ENCODE peak calls at places on chromosome 5, in nine cellular contexts. N, I, J, B, P, Y, E, O and H are unnamed samples.

GRCh38 chr5:103511554-103511885 is 51.1 kb downstream of the NUDT12 start:
- DNase-seq in N (no peak), I (no peak), J (no peak), B (no peak), P (peak), Y (no peak), E (no peak), O (no peak), H (no peak)

GRCh38 chr5:78291687-78292086 is 2.8 kb downstream of the AP3B1 start:
- DNase-seq in N (no peak), I (no peak), J (no peak), B (no peak), P (no peak), Y (no peak), E (no peak), O (no peak), H (no peak)

GRCh38 chr5:127849436-127849835 is 146.2 kb downstream of the CCDC192 start:
- DNase-seq in N (no peak), I (no peak), J (no peak), B (no peak), P (no peak), Y (no peak), E (no peak), O (no peak), H (no peak)

GRCh38 chr5:88452820-88453219 is 184.2 kb upstream of the TMEM161B start:
- DNase-seq in N (no peak), I (no peak), J (no peak), B (no peak), P (no peak), Y (no peak), E (no peak), O (peak), H (no peak)

GRCh38 chr5:109350537-109351270 is 59.1 kb downstream of the PJA2 start:
- DNase-seq in N (no peak), I (no peak), J (no peak), B (no peak), P (no peak), Y (no peak), E (no peak), O (no peak), H (no peak)

GRCh38 chr5:14351086-14351661 is 208.0 kb downstream of the TRIO start:
- DNase-seq in N (no peak), I (no peak), J (no peak), B (no peak), P (no peak), Y (no peak), E (no peak), O (no peak), H (no peak)

GRCh38 chr5:142627371-142628217 is 58.3 kb downstream of the FGF1 start:
- DNase-seq in N (no peak), I (no peak), J (no peak), B (no peak), P (no peak), Y (no peak), E (no peak), O (no peak), H (no peak)

GRCh38 chr5:141758316-141758965 is 76.4 kb upstream of the ARAP3 start:
- DNase-seq in N (no peak), I (no peak), J (no peak), B (no peak), P (no peak), Y (no peak), E (no peak), O (peak), H (no peak)

GRCh38 chr5:179337227-179338122 is 7.8 kb downstream of the ADAMTS2 start:
- DNase-seq in N (no peak), I (no peak), J (no peak), B (no peak), P (no peak), Y (no peak), E (no peak), O (no peak), H (no peak)

GRCh38 chr5:74638776-74639537 is 1.6 kb downstream of the ENC1 start:
- DNase-seq in N (peak), I (no peak), J (no peak), B (no peak), P (no peak), Y (peak), E (no peak), O (no peak), H (no peak)

GRCh38 chr5:93151121-93151520 is 429.9 kb downstream of the NR2F1-AS1 start:
- DNase-seq in N (no peak), I (no peak), J (no peak), B (no peak), P (peak), Y (no peak), E (no peak), O (no peak), H (no peak)

GRCh38 chr5:179377421-179378115 is 32.3 kb upstream of the ADAMTS2 start:
- DNase-seq in N (no peak), I (no peak), J (no peak), B (no peak), P (no peak), Y (peak), E (no peak), O (no peak), H (peak)

GRCh38 chr5:15737882-15738677 is 238.1 kb downstream of the FBXL7 start:
- DNase-seq in N (no peak), I (no peak), J (no peak), B (no peak), P (no peak), Y (no peak), E (no peak), O (no peak), H (no peak)

GRCh38 chr5:42583322-42583721 is 160.1 kb downstream of the GHR start:
- DNase-seq in N (peak), I (no peak), J (peak), B (peak), P (no peak), Y (peak), E (no peak), O (peak), H (no peak)

GRCh38 chr5:150515446-150515845 is 7.5 kb downstream of the NDST1 start:
- DNase-seq in N (no peak), I (peak), J (no peak), B (no peak), P (no peak), Y (no peak), E (no peak), O (no peak), H (no peak)

GRCh38 chr5:133653602-133653995 is 41.3 kb upstream of the FSTL4 start:
- DNase-seq in N (no peak), I (no peak), J (no peak), B (no peak), P (no peak), Y (no peak), E (no peak), O (no peak), H (no peak)

GRCh38 chr5:88507261-88507660 is 238.6 kb upstream of the TMEM161B start:
- DNase-seq in N (no peak), I (no peak), J (no peak), B (no peak), P (no peak), Y (no peak), E (no peak), O (no peak), H (no peak)

GRCh38 chr5:41270423-41271251 is 57.3 kb upstream of the C6 start:
- DNase-seq in N (peak), I (no peak), J (peak), B (peak), P (peak), Y (no peak), E (peak), O (peak), H (no peak)

GRCh38 chr5:72036951-72037350 is 70.3 kb upstream of the MAP1B start:
- DNase-seq in N (no peak), I (no peak), J (no peak), B (no peak), P (no peak), Y (no peak), E (no peak), O (peak), H (no peak)

GRCh38 chr5:139671096-139671841 is 23.1 kb downstream of the CXXC5 start:
- DNase-seq in N (no peak), I (no peak), J (no peak), B (no peak), P (no peak), Y (peak), E (peak), O (no peak), H (no peak)

GRCh38 chr5:111563041-111563822 is 50.9 kb upstream of the STARD4 start:
- DNase-seq in N (no peak), I (no peak), J (no peak), B (no peak), P (peak), Y (no peak), E (no peak), O (no peak), H (no peak)

GRCh38 chr5:132751971-132752580 is 4.8 kb downstream of the CCNI2 start:
- DNase-seq in N (peak), I (no peak), J (no peak), B (no peak), P (no peak), Y (no peak), E (no peak), O (no peak), H (no peak)

GRCh38 chr5:53603009-53603687 is 42.7 kb downstream of the NDUFS4 start:
- DNase-seq in N (no peak), I (no peak), J (no peak), B (no peak), P (no peak), Y (no peak), E (no peak), O (no peak), H (no peak)

GRCh38 chr5:149126898-149127297 is 14.4 kb upstream of the ABLIM3 start:
- DNase-seq in N (no peak), I (no peak), J (no peak), B (no peak), P (no peak), Y (no peak), E (no peak), O (no peak), H (no peak)

GRCh38 chr5:122965111-122965510 is 71.4 kb downstream of the PPIC start:
- DNase-seq in N (no peak), I (no peak), J (peak), B (no peak), P (no peak), Y (no peak), E (no peak), O (no peak), H (no peak)

GRCh38 chr5:5141625-5142527 is 1.7 kb downstream of the ADAMTS16 start:
- DNase-seq in N (peak), I (no peak), J (no peak), B (peak), P (no peak), Y (peak), E (no peak), O (peak), H (no peak)

GRCh38 chr5:171628344-171628743 is 157.3 kb upstream of the SMIM23 start:
- DNase-seq in N (no peak), I (no peak), J (no peak), B (no peak), P (no peak), Y (no peak), E (no peak), O (no peak), H (no peak)

GRCh38 chr5:140143521-140144258 is 18.0 kb downstream of the IGIP start:
- DNase-seq in N (no peak), I (no peak), J (no peak), B (no peak), P (no peak), Y (no peak), E (no peak), O (no peak), H (no peak)

GRCh38 chr5:43190755-43191603 is 1.0 kb upstream of the NIM1K start:
- DNase-seq in N (no peak), I (no peak), J (no peak), B (no peak), P (no peak), Y (no peak), E (no peak), O (no peak), H (no peak)

GRCh38 chr5:80573062-80573461 is 3.0 kb upstream of the ANKRD34B start:
- DNase-seq in N (no peak), I (no peak), J (no peak), B (no peak), P (no peak), Y (no peak), E (no peak), O (no peak), H (no peak)

GRCh38 chr5:4804619-4805211 is 335.4 kb upstream of the ADAMTS16 start:
- DNase-seq in N (no peak), I (no peak), J (no peak), B (no peak), P (no peak), Y (no peak), E (no peak), O (no peak), H (no peak)

GRCh38 chr5:168651654-168652053 is 72.5 kb upstream of the PANK3 start:
- DNase-seq in N (no peak), I (peak), J (no peak), B (no peak), P (peak), Y (no peak), E (no peak), O (no peak), H (no peak)

GRCh38 chr5:127072861-127073846 is at the start of gene C5orf63:
- DNase-seq in N (peak), I (peak), J (peak), B (peak), P (no peak), Y (peak), E (peak), O (peak), H (no peak)

GRCh38 chr5:180391276-180391675 is 38.1 kb upstream of the GFPT2 start:
- DNase-seq in N (no peak), I (no peak), J (no peak), B (no peak), P (no peak), Y (peak), E (no peak), O (no peak), H (no peak)